ENCODE peak calls at places on chromosomes 2 and 18, in ten cellular contexts. N, D, Q, Z, B, F, A, V, M and P are unnamed samples.

GRCh38 chr2:16402891-16403290 is 262.7 kb downstream of the CYRIA start:
- DNase-seq in N (no peak), D (no peak), Q (no peak), Z (no peak), B (no peak), F (no peak), A (no peak), V (no peak), M (no peak), P (no peak)

GRCh38 chr2:101540518-101540917 is 65.6 kb upstream of the RFX8 start:
- DNase-seq in N (no peak), D (peak), Q (no peak), Z (peak), B (no peak), F (peak), A (no peak), V (no peak), M (no peak), P (no peak)

GRCh38 chr2:225937625-225938024 is 538.1 kb downstream of the NYAP2 start:
- DNase-seq in N (no peak), D (no peak), Q (no peak), Z (peak), B (no peak), F (peak), A (no peak), V (no peak), M (no peak), P (no peak)

GRCh38 chr2:16907645-16908282 is 242.1 kb upstream of the CYRIA start:
- DNase-seq in N (no peak), D (no peak), Q (no peak), Z (no peak), B (no peak), F (no peak), A (no peak), V (no peak), M (no peak), P (no peak)

GRCh38 chr2:176122633-176123482 is at the start of gene HOXD9:
- DNase-seq in N (no peak), D (peak), Q (no peak), Z (peak), B (peak), F (no peak), A (no peak), V (peak), M (no peak), P (no peak)

GRCh38 chr2:221851531-221852045 is 279.5 kb upstream of the EPHA4 start:
- DNase-seq in N (no peak), D (no peak), Q (no peak), Z (no peak), B (no peak), F (no peak), A (no peak), V (no peak), M (no peak), P (no peak)

GRCh38 chr2:149800624-149801220 is 213.1 kb upstream of the MMADHC start:
- DNase-seq in N (no peak), D (no peak), Q (no peak), Z (peak), B (no peak), F (no peak), A (no peak), V (no peak), M (no peak), P (no peak)

GRCh38 chr2:158464426-158465281 is 7.9 kb downstream of the PKP4 start:
- DNase-seq in N (no peak), D (no peak), Q (no peak), Z (no peak), B (no peak), F (peak), A (no peak), V (no peak), M (no peak), P (peak)

GRCh38 chr2:162196611-162197010 is 44.6 kb upstream of the GCG start:
- DNase-seq in N (no peak), D (no peak), Q (no peak), Z (no peak), B (no peak), F (no peak), A (no peak), V (no peak), M (no peak), P (no peak)

GRCh38 chr2:39571197-39571731 is 94.5 kb upstream of the TMEM178A start:
- DNase-seq in N (no peak), D (no peak), Q (no peak), Z (peak), B (no peak), F (no peak), A (no peak), V (no peak), M (no peak), P (no peak)

GRCh38 chr2:166152064-166152463 is 24.2 kb upstream of the SCN1A start:
- DNase-seq in N (no peak), D (no peak), Q (no peak), Z (no peak), B (no peak), F (peak), A (no peak), V (no peak), M (no peak), P (no peak)

GRCh38 chr18:63255435-63255834 is 64.1 kb downstream of the BCL2 start:
- DNase-seq in N (no peak), D (no peak), Q (no peak), Z (no peak), B (no peak), F (no peak), A (no peak), V (no peak), M (no peak), P (peak)

GRCh38 chr2:71313-72035 is 25.2 kb upstream of the FAM110C start:
- DNase-seq in N (no peak), D (no peak), Q (no peak), Z (no peak), B (no peak), F (no peak), A (no peak), V (no peak), M (no peak), P (no peak)

GRCh38 chr2:11094021-11094810 is 61.1 kb upstream of the SLC66A3 start:
- DNase-seq in N (no peak), D (no peak), Q (no peak), Z (no peak), B (no peak), F (no peak), A (no peak), V (no peak), M (no peak), P (no peak)

GRCh38 chr2:143840601-143841000 is 679.3 kb downstream of the ZEB2 start:
- DNase-seq in N (no peak), D (no peak), Q (no peak), Z (no peak), B (no peak), F (no peak), A (no peak), V (no peak), M (no peak), P (no peak)

GRCh38 chr2:86280191-86280667 is 57.2 kb downstream of the REEP1 start:
- DNase-seq in N (no peak), D (no peak), Q (no peak), Z (no peak), B (no peak), F (no peak), A (no peak), V (no peak), M (no peak), P (no peak)

GRCh38 chr2:121501070-121501469 is 29.6 kb upstream of the RNU4ATAC start:
- DNase-seq in N (no peak), D (no peak), Q (no peak), Z (peak), B (no peak), F (no peak), A (no peak), V (no peak), M (no peak), P (no peak)

GRCh38 chr2:203710211-203710610 is 3.8 kb downstream of the CD28 start:
- DNase-seq in N (no peak), D (no peak), Q (no peak), Z (no peak), B (no peak), F (no peak), A (no peak), V (no peak), M (no peak), P (no peak)

GRCh38 chr2:1246239-1246638 is 167.0 kb upstream of the TPO start:
- DNase-seq in N (no peak), D (no peak), Q (no peak), Z (no peak), B (no peak), F (no peak), A (no peak), V (no peak), M (no peak), P (no peak)

GRCh38 chr2:71850306-71850801 is 297.3 kb downstream of the CYP26B1 start:
- DNase-seq in N (no peak), D (no peak), Q (no peak), Z (no peak), B (no peak), F (no peak), A (no peak), V (peak), M (no peak), P (no peak)

GRCh38 chr2:229688141-229688540 is 26.2 kb downstream of the DNER start:
- DNase-seq in N (no peak), D (no peak), Q (no peak), Z (no peak), B (no peak), F (no peak), A (no peak), V (no peak), M (no peak), P (no peak)